ENCODE peak calls at places on chromosomes 4 and X, in five cellular contexts. C is effector memory CD4-positive, alpha-beta T cell; E is OCI-LY7; P is GM23248; J is suprapubic skin. I is an unnamed sample.

GRCh38 chr4:103996059-103996458 is 276.3 kb upstream of the TACR3 start:
- DNase-seq in C (no peak), E (no peak), P (no peak), J (no peak), I (no peak)

GRCh38 chr4:135267148-135267878 is 1065.7 kb upstream of the PABPC4L start:
- DNase-seq in C (no peak), E (no peak), P (no peak), J (no peak), I (no peak)

GRCh38 chr4:34676390-34676789 is 1567.9 kb downstream of the ARAP2 start:
- DNase-seq in C (no peak), E (no peak), P (no peak), J (no peak), I (no peak)

GRCh38 chr4:44661940-44662622 is 10.7 kb upstream of the YIPF7 start:
- DNase-seq in C (no peak), E (no peak), P (no peak), J (no peak), I (no peak)

GRCh38 chrX:110915120-110915519 is 119.5 kb upstream of the CHRDL1 start:
- DNase-seq in C (no peak), E (no peak), P (peak; percentile 72), J (no peak), I (no peak)

GRCh38 chrX:106862972-106863688 is 40.0 kb downstream of the RIPPLY1 start:
- DNase-seq in C (no peak), E (peak; percentile 30), P (no peak), J (no peak), I (peak; percentile 25)

GRCh38 chrX:15749642-15750610 is 11.9 kb downstream of the CA5B start:
- DNase-seq in C (peak; percentile 11), E (peak; percentile 61), P (peak; percentile 69), J (no peak), I (peak; percentile 73)

GRCh38 chr4:74555843-74556242 is 110.9 kb downstream of the AREG start:
- DNase-seq in C (no peak), E (no peak), P (no peak), J (no peak), I (no peak)

GRCh38 chr4:143084566-143084965 is 100.2 kb upstream of the USP38 start:
- DNase-seq in C (no peak), E (no peak), P (peak; percentile 29), J (no peak), I (no peak)

GRCh38 chr4:113584407-113585150 is 177.0 kb downstream of the CAMK2D start:
- DNase-seq in C (no peak), E (no peak), P (peak; percentile 82), J (no peak), I (no peak)

GRCh38 chr4:111562811-111563210 is 582.4 kb upstream of the FAM241A start:
- DNase-seq in C (no peak), E (no peak), P (peak; percentile 79), J (no peak), I (no peak)

GRCh38 chrX:44785652-44786051 is 58.2 kb upstream of the DUSP21 start:
- DNase-seq in C (no peak), E (no peak), P (peak; percentile 93), J (no peak), I (no peak)

GRCh38 chrX:100750901-100751300 is 19.0 kb upstream of the SYTL4 start:
- DNase-seq in C (no peak), E (no peak), P (no peak), J (no peak), I (no peak)

GRCh38 chr4:27807207-27807606 is 946.6 kb downstream of the STIM2 start:
- DNase-seq in C (no peak), E (no peak), P (no peak), J (no peak), I (no peak)

GRCh38 chrX:45517090-45517973 is 316.7 kb upstream of the DIPK2B start:
- DNase-seq in C (no peak), E (no peak), P (peak; percentile 68), J (no peak), I (no peak)

DNA sequence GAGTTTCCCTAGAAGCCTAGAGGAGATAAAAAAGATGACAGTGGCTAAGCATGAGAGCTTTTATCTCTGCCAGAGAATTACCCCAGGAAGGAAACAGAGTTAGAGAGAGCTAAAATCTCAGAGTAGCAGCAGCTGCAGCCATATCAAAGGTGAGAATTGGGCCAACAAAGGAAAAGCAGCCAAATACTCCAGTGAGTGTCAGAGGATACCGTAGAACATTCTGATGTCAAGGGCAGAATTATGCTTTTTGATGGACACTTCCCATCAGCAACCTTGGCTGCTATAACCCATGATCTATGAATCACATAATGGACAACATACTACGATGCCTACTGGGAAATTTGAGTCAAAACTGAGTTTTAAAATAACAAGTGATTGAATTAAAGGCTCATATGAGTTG is 405.8 kb upstream of the CPEB2 start:
- DNase-seq in C (no peak), E (no peak), P (no peak), J (no peak), I (no peak)
- H3K9me3 ChIP-seq in C (no peaks in the 10 kb centered on the region), E (no peaks in the 10 kb centered on the region), P (no peaks in the 10 kb centered on the region), J (no peaks in the 10 kb centered on the region), I (no peaks in the 10 kb centered on the region)

GRCh38 chr4:39574946-39575345 is 47.7 kb upstream of the UGDH start:
- DNase-seq in C (no peak), E (no peak), P (peak; percentile 34), J (no peak), I (no peak)

GRCh38 chr4:39571504-39571903 is 44.3 kb upstream of the UGDH start:
- DNase-seq in C (no peak), E (no peak), P (no peak), J (no peak), I (no peak)

DNA sequence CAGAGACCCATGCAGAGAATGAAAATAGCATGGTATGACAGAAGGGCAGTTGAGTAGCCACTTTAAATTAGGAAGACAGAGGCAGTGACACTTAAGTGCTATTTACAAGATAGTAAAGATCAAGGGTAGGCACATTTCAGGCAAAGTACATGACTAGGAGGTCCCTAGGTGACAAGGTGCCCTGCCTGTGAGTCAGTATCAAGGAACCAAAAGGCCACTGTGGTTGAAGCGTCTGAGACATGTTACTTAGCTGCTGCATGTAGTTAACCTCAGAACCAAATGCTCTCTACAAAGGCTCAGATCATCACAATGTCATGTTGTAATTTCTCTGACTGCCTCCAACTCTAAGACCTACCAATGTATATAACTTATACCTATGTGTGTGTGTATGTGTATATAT is 49.0 kb upstream of the UGDH start:
- DNase-seq in C (no peak), E (no peak), P (peak; percentile 29), J (no peak), I (no peak)
- H3K27ac ChIP-seq in C (no peak overlapping the region), E (no peak overlapping the region), P (peak overlapping the region; percentile 39), J (no peak overlapping the region), I (no peak overlapping the region)

GRCh38 chr4:153520227-153520626 is 54.1 kb downstream of the TMEM131L start:
- DNase-seq in C (no peak), E (no peak), P (no peak), J (no peak), I (no peak)
- H3K4me1 ChIP-seq in C (peaks cover 59% of the 10 kb centered on the region), E (peaks cover 73% of the 10 kb centered on the region), P (peaks cover under 1% of the 10 kb centered on the region), J (peaks cover 22% of the 10 kb centered on the region), I (peaks cover 84% of the 10 kb centered on the region)

GRCh38 chr4:63349674-63350025 is 1059.6 kb downstream of the TECRL start:
- DNase-seq in C (no peak), E (no peak), P (no peak), J (no peak), I (no peak)

GRCh38 chr4:63348735-63349673 is 1060.2 kb downstream of the TECRL start:
- DNase-seq in C (no peak), E (no peak), P (no peak), J (no peak), I (no peak)
- H3K9me3 ChIP-seq in C (no peaks in the 10 kb centered on the region), E (peaks cover 17% of the 10 kb centered on the region), P (no peaks in the 10 kb centered on the region), J (no peaks in the 10 kb centered on the region), I (peaks cover 15% of the 10 kb centered on the region)

GRCh38 chr4:78308517-78308916 is 243.1 kb upstream of the ANXA3 start:
- DNase-seq in C (no peak), E (no peak), P (no peak), J (no peak), I (no peak)
- H3K27ac ChIP-seq in C (no peak overlapping the region), E (no peak overlapping the region), P (no peak overlapping the region), J (no peak overlapping the region), I (no peak overlapping the region)

GRCh38 chrX:134388161-134389109 is 71.5 kb upstream of the HPRT1 start:
- DNase-seq in C (no peak), E (peak; percentile 81), P (no peak), J (no peak), I (no peak)
- H3K4me1 ChIP-seq in C (no peaks in the 10 kb centered on the region), E (peaks cover 38% of the 10 kb centered on the region), P (no peaks in the 10 kb centered on the region), J (no peaks in the 10 kb centered on the region), I (no peaks in the 10 kb centered on the region)

DNA sequence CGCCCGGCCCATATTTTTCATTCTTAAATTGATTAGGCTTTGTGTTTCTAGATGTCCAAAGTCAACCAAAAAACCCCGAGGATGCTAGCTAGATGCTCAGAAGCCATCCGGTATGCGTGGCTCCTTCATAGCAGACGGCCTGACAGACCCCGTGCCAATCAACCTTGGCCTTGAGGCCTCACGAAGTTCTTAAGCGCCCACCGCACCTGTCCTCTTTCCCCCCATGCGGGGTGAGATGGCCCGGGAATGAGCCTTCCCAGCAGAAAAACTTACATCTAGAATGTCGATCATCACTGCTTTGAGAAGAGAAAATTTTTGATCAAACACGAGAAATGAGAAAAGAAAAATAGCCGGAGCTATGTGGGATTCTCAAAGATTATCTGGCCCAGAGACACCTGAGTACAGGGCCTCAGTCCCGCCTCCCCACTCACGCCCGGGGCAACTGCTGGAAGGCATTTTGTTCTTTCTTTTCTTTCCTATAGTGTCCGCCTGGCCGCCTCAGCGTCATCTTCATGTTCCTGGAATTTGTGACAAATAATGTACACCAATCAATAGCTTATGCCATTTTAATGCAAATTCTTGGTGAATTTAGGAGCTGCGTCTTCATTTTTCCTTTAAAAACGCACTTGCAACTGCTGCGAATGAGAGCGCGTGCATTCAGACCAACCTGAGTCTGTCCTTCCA is 1.6 kb upstream of the NAT8L start:
- DNase-seq in C (no peak), E (no peak), P (no peak), J (no peak), I (no peak)
- H3K9me3 ChIP-seq in C (no peaks in the 10 kb centered on the region), E (no peaks in the 10 kb centered on the region), P (no peaks in the 10 kb centered on the region), J (no peaks in the 10 kb centered on the region), I (no peaks in the 10 kb centered on the region)

GRCh38 chr4:83851261-83852084 is 315.6 kb downstream of the GPAT3 start:
- DNase-seq in C (no peak), E (no peak), P (peak; percentile 60), J (no peak), I (no peak)
- H3K27ac ChIP-seq in C (no peak overlapping the region), E (no peak overlapping the region), P (peak overlapping the region; percentile 82), J (no peak overlapping the region), I (no peak overlapping the region)

I was measured in CD4-positive, CD25-positive, alpha-beta regulatory T cell.